ENCODE peak calls at places on chromosomes 12 and 14, in six cellular contexts. T is H1, Q is IMR-90, J is neuronal stem cell, R is trophoblast cell, D is mesenchymal stem cell. E is an unnamed sample.

GRCh38 chr14:87952307-87953094 is 40.5 kb downstream of the GALC start:
- DNase-seq in T (no peak), Q (no peak), J (no peak), R (no peak), D (no peak), E (no peak)

GRCh38 chr14:40417777-40418401 is 985.7 kb upstream of the FBXO33 start:
- DNase-seq in T (peak; percentile 17), Q (no peak), J (peak; percentile 46), R (peak; percentile 63), D (peak; percentile 36), E (peak; percentile 70)

GRCh38 chr12:98057701-98058100 is 457.7 kb upstream of the TMPO start:
- DNase-seq in T (no peak), Q (no peak), J (no peak), R (no peak), D (no peak), E (no peak)

GRCh38 chr12:109715310-109716091 is 1.9 kb downstream of the FAM222A start:
- DNase-seq in T (no peak), Q (no peak), J (no peak), R (no peak), D (no peak), E (no peak)

GRCh38 chr14:63045612-63046320 is 508 bp upstream of the KCNH5 start:
- DNase-seq in T (peak; percentile 44), Q (peak; percentile 40), J (peak; percentile 79), R (peak; percentile 53), D (peak; percentile 33), E (peak; percentile 92)

GRCh38 chr14:103548463-103549351 is 13.8 kb downstream of the BAG5 start:
- DNase-seq in T (no peak), Q (no peak), J (no peak), R (no peak), D (no peak), E (no peak)

GRCh38 chr12:111741235-111741812 is 25.4 kb upstream of the ALDH2 start:
- DNase-seq in T (no peak), Q (peak; percentile 35), J (no peak), R (no peak), D (no peak), E (no peak)

GRCh38 chr12:104494816-104495158 is 38.0 kb downstream of the CHST11 start:
- DNase-seq in T (no peak), Q (no peak), J (no peak), R (peak; percentile 15), D (peak; percentile 47), E (no peak)

GRCh38 chr12:53219116-53219955 is 12.3 kb upstream of the ITGB7 start:
- DNase-seq in T (no peak), Q (peak; percentile 66), J (no peak), R (no peak), D (peak; percentile 88), E (peak; percentile 29)

GRCh38 chr12:30010071-30011052 is 226.6 kb upstream of the TMTC1 start:
- DNase-seq in T (no peak), Q (no peak), J (no peak), R (no peak), D (no peak), E (no peak)

GRCh38 chr12:31928246-31929139 is 30.7 kb upstream of the RESF1 start:
- DNase-seq in T (no peak), Q (no peak), J (no peak), R (no peak), D (no peak), E (no peak)

GRCh38 chr14:101489092-101489760 is 72.1 kb upstream of the DIO3 start:
- DNase-seq in T (no peak), Q (no peak), J (no peak), R (no peak), D (no peak), E (no peak)

GRCh38 chr14:58082491-58083098 is 69.4 kb downstream of the ARMH4 start:
- DNase-seq in T (no peak), Q (peak; percentile 89), J (no peak), R (peak; percentile 61), D (peak; percentile 90), E (no peak)

GRCh38 chr14:68777644-68778043 is 15.2 kb downstream of the ZFP36L1 start:
- DNase-seq in T (no peak), Q (no peak), J (no peak), R (no peak), D (no peak), E (no peak)

GRCh38 chr14:72254202-72254939 is 322.1 kb downstream of the RGS6 start:
- DNase-seq in T (no peak), Q (no peak), J (no peak), R (no peak), D (no peak), E (no peak)

DNA sequence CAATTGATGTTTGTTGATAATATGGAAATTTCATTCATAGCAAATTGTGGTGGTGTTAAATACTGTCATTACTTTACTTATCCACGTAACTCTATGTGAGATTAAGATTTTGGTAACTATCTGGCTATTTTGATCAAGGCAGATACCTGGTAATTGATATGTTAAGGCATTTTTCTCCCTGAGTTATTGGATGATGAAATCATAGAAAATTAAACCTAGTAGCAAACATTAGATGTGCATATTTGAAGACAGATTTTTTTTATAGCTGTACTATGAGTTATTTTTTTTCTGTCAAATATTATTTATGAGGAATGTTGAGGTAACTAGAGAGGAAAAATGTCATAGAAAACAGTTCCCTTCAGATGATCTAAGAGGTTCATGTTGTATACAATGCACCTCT is 64.8 kb upstream of the SLC38A2 start:
- DNase-seq in T (no peak), Q (no peak), J (no peak), R (no peak), D (no peak), E (no peak)
- H4K91ac ChIP-seq in T (no peak overlapping the region), Q (no peak overlapping the region), J (no peak overlapping the region), R (no peak overlapping the region), D (no peak overlapping the region), E (no peak overlapping the region)

DNA sequence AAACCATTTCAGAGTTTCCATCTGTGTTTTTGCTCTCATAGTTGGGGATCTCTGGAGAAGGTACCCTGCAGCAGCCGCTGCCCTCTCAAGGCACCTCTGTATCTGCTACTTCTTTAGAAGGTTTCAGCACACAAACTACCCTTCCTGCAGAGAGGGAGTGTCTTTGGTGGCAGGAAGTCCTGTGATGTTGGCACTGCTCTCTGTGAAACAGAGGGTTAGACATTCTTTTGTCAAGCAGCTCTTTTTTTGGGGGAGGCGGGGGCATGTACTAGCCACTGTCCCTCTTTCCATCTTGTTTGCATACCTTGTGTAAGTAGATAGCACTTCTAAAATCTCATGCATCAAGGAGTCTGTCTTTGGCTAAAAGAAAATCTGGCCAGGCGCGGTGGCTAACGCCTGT is 352.6 kb downstream of the BMP4 start:
- DNase-seq in T (no peak), Q (no peak), J (no peak), R (no peak), D (no peak), E (no peak)
- H2AFZ ChIP-seq in T (no peak overlapping the region), Q (no peak overlapping the region), J (no peak overlapping the region), R (no peak overlapping the region), D (no peak overlapping the region), E (no peak overlapping the region)

GRCh38 chr12:13205809-13206559 is 9.5 kb downstream of the EMP1 start:
- DNase-seq in T (no peak), Q (peak; percentile 99), J (no peak), R (peak; percentile 20), D (peak; percentile 95), E (no peak)
- H2AK5ac ChIP-seq in T (no peak overlapping the region), Q (peak overlapping the region; percentile 99), J (no peak overlapping the region), R (peak overlapping the region; percentile 67), D (peak overlapping the region; percentile 63), E (no peak overlapping the region)

GRCh38 chr12:75666126-75666979 is 154.9 kb upstream of the KRR1 start:
- DNase-seq in T (no peak), Q (peak; percentile 63), J (no peak), R (no peak), D (peak; percentile 65), E (no peak)

GRCh38 chr12:75666980-75667359 is 155.6 kb upstream of the KRR1 start:
- DNase-seq in T (no peak), Q (peak; percentile 92), J (no peak), R (no peak), D (peak; percentile 43), E (no peak)

GRCh38 chr12:75661927-75662326 is 150.5 kb upstream of the KRR1 start:
- DNase-seq in T (no peak), Q (peak; percentile 69), J (no peak), R (no peak), D (peak; percentile 31), E (no peak)

GRCh38 chr12:75662501-75663159 is 151.2 kb upstream of the KRR1 start:
- DNase-seq in T (no peak), Q (no peak), J (no peak), R (no peak), D (peak; percentile 16), E (no peak)

DNA sequence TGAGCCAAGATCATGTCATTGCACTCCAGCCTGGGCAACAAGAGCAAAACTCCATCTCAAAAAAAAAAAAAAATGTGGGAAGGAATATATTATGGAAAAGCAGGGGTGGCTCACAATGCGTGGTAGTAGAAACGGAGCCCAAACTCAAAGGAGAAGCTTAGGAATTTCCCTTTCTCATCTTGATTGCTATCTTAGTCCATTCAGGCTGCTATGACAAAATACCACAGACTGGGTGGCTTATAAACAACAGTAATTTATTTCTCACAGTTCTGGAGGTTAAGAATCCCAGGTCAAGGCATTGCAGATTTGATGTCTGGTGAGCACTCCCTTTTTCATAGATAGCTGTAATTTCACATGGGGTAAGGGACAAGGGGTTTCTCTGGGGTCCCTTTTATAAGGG is 153.8 kb upstream of the KRR1 start:
- DNase-seq in T (no peak), Q (no peak), J (no peak), R (peak; percentile 40), D (peak; percentile 80), E (no peak)
- H4K91ac ChIP-seq in T (no peak overlapping the region), Q (peak overlapping the region; percentile 64), J (no peak overlapping the region), R (no peak overlapping the region), D (no peak overlapping the region), E (no peak overlapping the region)